ENCODE peak calls at places on chromosomes 13 and 19, in nine cellular contexts. Z is T-helper 17 cell; J is HepG2; U is DMS153; B is CD4-positive, alpha-beta T cell; X is heart right ventricle; A is Caco-2; V is stimulated activated CD8-positive, alpha-beta memory T cell treated with anti-CD3 and anti-CD28 coated beads, Interleukin-4, amount 100 ng/mL, for 24 hours; Q is type B pancreatic cell. G is an unnamed sample.
A peak's percentile ranks its signal among the peaks of the same experiment; 100 is the strongest.

GRCh38 chr13:49113526-49114286 is 106.4 kb upstream of the MLNR start:
- DNase-seq in A (no peak), Q (no peak), U (no peak), X (no peak), J (peak; percentile 22), V (no peak), B (no peak), Z (no peak), G (no peak)

GRCh38 chr13:113272791-113273190 is 24.2 kb upstream of the LAMP1 start:
- DNase-seq in V (no peak), X (no peak), Q (no peak), Z (no peak), A (no peak), J (no peak), U (no peak), B (no peak), G (no peak)

GRCh38 chr13:59409211-59409610 is 754.5 kb downstream of the DIAPH3 start:
- DNase-seq in J (no peak), X (peak; percentile 75), V (no peak), Q (no peak), U (no peak), B (no peak), Z (no peak), A (no peak), G (no peak)

GRCh38 chr13:24389506-24389905 is 80.1 kb downstream of the C1QTNF9 start:
- DNase-seq in V (no peak), Z (no peak), A (no peak), U (no peak), J (no peak), X (no peak), B (no peak), Q (no peak), G (no peak)

GRCh38 chr19:30342901-30343300 is 29.3 kb upstream of the ZNF536 start:
- DNase-seq in Z (no peak), B (no peak), J (no peak), X (no peak), A (no peak), V (no peak), U (no peak), Q (no peak), G (no peak)

GRCh38 chr13:36673352-36673751 is 468 bp upstream of the SERTM1 start:
- DNase-seq in Z (no peak), X (no peak), V (no peak), A (no peak), Q (no peak), B (no peak), J (no peak), U (no peak), G (no peak)

GRCh38 chr19:13207237-13208130 is 57.3 kb downstream of the IER2 start:
- DNase-seq in B (no peak), Z (no peak), V (no peak), U (no peak), Q (no peak), J (no peak), A (no peak), X (peak; percentile 56), G (no peak)

GRCh38 chr19:43563816-43564215 is 11.5 kb downstream of the XRCC1 start:
- DNase-seq in X (no peak), Q (no peak), V (no peak), A (no peak), B (no peak), Z (no peak), U (no peak), J (no peak), G (no peak)

GRCh38 chr13:110817143-110817542 is 97.7 kb downstream of the ANKRD10 start:
- DNase-seq in V (no peak), Z (no peak), Q (no peak), A (no peak), U (no peak), X (no peak), B (no peak), J (no peak), G (no peak)

GRCh38 chr13:47901451-47901850 is 99.6 kb downstream of the SUCLA2 start:
- DNase-seq in A (no peak), U (no peak), Z (no peak), B (no peak), V (no peak), X (no peak), Q (no peak), J (no peak), G (no peak)

GRCh38 chr13:27721681-27722080 is 70.6 kb upstream of the GSX1 start:
- DNase-seq in B (no peak), Z (no peak), J (no peak), A (no peak), Q (no peak), X (no peak), U (no peak), V (no peak), G (no peak)

GRCh38 chr13:23966691-23967615 is 69.7 kb upstream of the C1QTNF9B start:
- DNase-seq in V (no peak), Z (no peak), A (no peak), X (no peak), U (no peak), B (no peak), Q (no peak), J (no peak), G (no peak)

GRCh38 chr13:89577301-89577700 is 1770.2 kb upstream of the MIR17HG start:
- DNase-seq in V (no peak), A (no peak), Q (no peak), J (no peak), X (no peak), U (no peak), B (no peak), Z (no peak), G (no peak)

GRCh38 chr13:44759222-44759721 is 183.1 kb upstream of the TSC22D1 start:
- DNase-seq in Q (no peak), Z (no peak), X (no peak), J (no peak), V (no peak), B (no peak), A (no peak), U (peak; percentile 88), G (peak; percentile 83)

GRCh38 chr19:43371909-43372308 is 18.4 kb downstream of the CD177 start:
- DNase-seq in Q (no peak), Z (no peak), B (no peak), X (no peak), V (no peak), U (no peak), J (no peak), A (no peak), G (no peak)

GRCh38 chr13:51357928-51358595 is 18.6 kb downstream of the SERPINE3 start:
- DNase-seq in J (no peak), Z (no peak), A (no peak), B (no peak), V (no peak), X (no peak), Q (no peak), U (no peak), G (no peak)

GRCh38 chr13:44052843-44053607 is 173.3 kb downstream of the LACC1 start:
- DNase-seq in X (no peak), V (no peak), Z (no peak), B (no peak), A (peak; percentile 72), J (no peak), Q (no peak), U (no peak), G (no peak)

GRCh38 chr13:111854403-111854802 is 212.5 kb upstream of the SOX1 start:
- DNase-seq in V (no peak), Z (no peak), Q (peak; percentile 60), B (no peak), U (peak; percentile 21), A (no peak), X (no peak), J (no peak), G (no peak)

GRCh38 chr13:95535243-95535642 is 17.3 kb upstream of the CLDN10 start:
- DNase-seq in J (peak; percentile 84), A (no peak), B (no peak), X (no peak), V (no peak), U (no peak), Q (no peak), Z (no peak), G (peak; percentile 16)

GRCh38 chr19:31784631-31785237 is 435.5 kb upstream of the TSHZ3 start:
- DNase-seq in B (no peak), X (no peak), V (no peak), U (no peak), Z (no peak), J (no peak), Q (no peak), A (no peak), G (no peak)

GRCh38 chr13:106118050-106118449 is 417.4 kb downstream of the EFNB2 start:
- DNase-seq in Q (no peak), J (no peak), B (no peak), X (no peak), U (no peak), Z (no peak), A (no peak), V (no peak), G (no peak)

G was measured in NCI-H1417.